ENCODE peak calls at places on chromosome 17, in nine cellular contexts. I is CD8-positive, alpha-beta T cell; M is thyroid gland; E is ovary; Y is OCI-LY7; Z is mesenchymal stem cell; B is spleen; A is naive thymus-derived CD4-positive, alpha-beta T cell; J is CD8-positive, alpha-beta memory T cell. V is an unnamed sample.

GRCh38 chr17:50209133-50209471 is 7.7 kb upstream of the COL1A1 start:
- DNase-seq in I (no peak), M (no peak), E (no peak), Y (no peak), Z (no peak), B (no peak), A (no peak), J (no peak), V (no peak)

GRCh38 chr17:9408381-9408780 is 167.2 kb downstream of the STX8 start:
- DNase-seq in I (no peak), M (no peak), E (no peak), Y (no peak), Z (peak; percentile 26), B (no peak), A (no peak), J (no peak), V (no peak)

GRCh38 chr17:15662726-15663125 is 21.4 kb downstream of the TRIM16 start:
- DNase-seq in I (no peak), M (no peak), E (no peak), Y (no peak), Z (no peak), B (no peak), A (no peak), J (no peak), V (no peak)

GRCh38 chr17:82880620-82881019 is 40.8 kb upstream of the ZNF750 start:
- DNase-seq in I (no peak), M (no peak), E (no peak), Y (no peak), Z (no peak), B (peak; percentile 59), A (no peak), J (no peak), V (no peak)

GRCh38 chr17:53919356-53919755 is 96.6 kb downstream of the KIF2B start:
- DNase-seq in I (no peak), M (no peak), E (no peak), Y (no peak), Z (no peak), B (no peak), A (no peak), J (no peak), V (no peak)

GRCh38 chr17:57420674-57421392 is 164.5 kb downstream of the MSI2 start:
- DNase-seq in I (no peak), M (no peak), E (no peak), Y (no peak), Z (no peak), B (no peak), A (no peak), J (no peak), V (no peak)

GRCh38 chr17:57875109-57876022 is 25.5 kb upstream of the MRPS23 start:
- DNase-seq in I (no peak), M (peak; percentile 80), E (peak; percentile 87), Y (no peak), Z (peak; percentile 99), B (no peak), A (no peak), J (no peak), V (no peak)

GRCh38 chr17:17921192-17922082 is 50.8 kb downstream of the TOM1L2 start:
- DNase-seq in I (no peak), M (no peak), E (no peak), Y (no peak), Z (peak; percentile 81), B (no peak), A (no peak), J (no peak), V (no peak)

GRCh38 chr17:3761061-3761917 is 37.6 kb downstream of the HASPIN start:
- DNase-seq in I (no peak), M (no peak), E (no peak), Y (no peak), Z (no peak), B (no peak), A (no peak), J (no peak), V (no peak)

GRCh38 chr17:3765981-3766380 is 35.0 kb downstream of the ITGAE start:
- DNase-seq in I (no peak), M (no peak), E (no peak), Y (no peak), Z (no peak), B (peak; percentile 65), A (no peak), J (no peak), V (no peak)

GRCh38 chr17:3761918-3762380 is 38.2 kb downstream of the HASPIN start:
- DNase-seq in I (no peak), M (no peak), E (no peak), Y (no peak), Z (no peak), B (no peak), A (no peak), J (no peak), V (no peak)

GRCh38 chr17:3762922-3763776 is 37.8 kb downstream of the ITGAE start:
- DNase-seq in I (no peak), M (no peak), E (no peak), Y (no peak), Z (no peak), B (no peak), A (no peak), J (no peak), V (peak; percentile 35)

DNA sequence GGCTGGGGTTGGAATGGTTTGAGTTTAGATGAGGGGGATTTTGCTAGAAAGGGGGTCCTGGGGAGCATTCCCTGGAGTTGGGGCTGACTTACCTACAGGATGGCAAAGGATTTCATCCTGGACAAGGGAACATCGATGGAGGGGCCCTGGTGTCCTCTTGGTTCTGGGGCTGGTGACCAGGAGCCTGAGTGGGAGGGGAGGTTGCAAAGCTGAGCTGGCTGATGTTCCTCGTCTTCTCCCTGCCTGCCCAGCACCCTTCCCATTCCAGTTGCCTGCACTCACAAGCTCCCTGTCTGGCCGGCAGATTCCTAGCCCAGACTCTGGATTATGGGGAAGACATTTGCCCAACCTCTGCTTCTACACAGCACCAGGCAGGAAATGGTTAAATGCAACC is 37.2 kb downstream of the ITGAE start:
- DNase-seq in I (no peak), M (no peak), E (no peak), Y (no peak), Z (no peak), B (peak; percentile 50), A (no peak), J (no peak), V (no peak)
- H3K4me3 ChIP-seq in I (peak overlapping the region; percentile 16), M (no peak overlapping the region), E (no peak overlapping the region), Y (no peak overlapping the region), Z (no peak overlapping the region), B (peak overlapping the region; percentile 16), A (peak overlapping the region; percentile 24), J (peak overlapping the region; percentile 44), V (no peak overlapping the region)

GRCh38 chr17:38616361-38616760 is 10.6 kb upstream of the SRCIN1 start:
- DNase-seq in I (no peak), M (peak; percentile 73), E (no peak), Y (no peak), Z (no peak), B (no peak), A (no peak), J (no peak), V (no peak)

GRCh38 chr17:38619451-38619795 is 13.7 kb upstream of the SRCIN1 start:
- DNase-seq in I (no peak), M (no peak), E (no peak), Y (no peak), Z (no peak), B (peak; percentile 1), A (no peak), J (no peak), V (no peak)

GRCh38 chr17:38619937-38620550 is 14.3 kb upstream of the SRCIN1 start:
- DNase-seq in I (no peak), M (no peak), E (no peak), Y (no peak), Z (no peak), B (peak; percentile 14), A (no peak), J (no peak), V (no peak)

GRCh38 chr17:38617074-38617860 is 11.5 kb upstream of the SRCIN1 start:
- DNase-seq in I (no peak), M (no peak), E (no peak), Y (no peak), Z (no peak), B (peak; percentile 43), A (no peak), J (no peak), V (peak; percentile 8)

DNA sequence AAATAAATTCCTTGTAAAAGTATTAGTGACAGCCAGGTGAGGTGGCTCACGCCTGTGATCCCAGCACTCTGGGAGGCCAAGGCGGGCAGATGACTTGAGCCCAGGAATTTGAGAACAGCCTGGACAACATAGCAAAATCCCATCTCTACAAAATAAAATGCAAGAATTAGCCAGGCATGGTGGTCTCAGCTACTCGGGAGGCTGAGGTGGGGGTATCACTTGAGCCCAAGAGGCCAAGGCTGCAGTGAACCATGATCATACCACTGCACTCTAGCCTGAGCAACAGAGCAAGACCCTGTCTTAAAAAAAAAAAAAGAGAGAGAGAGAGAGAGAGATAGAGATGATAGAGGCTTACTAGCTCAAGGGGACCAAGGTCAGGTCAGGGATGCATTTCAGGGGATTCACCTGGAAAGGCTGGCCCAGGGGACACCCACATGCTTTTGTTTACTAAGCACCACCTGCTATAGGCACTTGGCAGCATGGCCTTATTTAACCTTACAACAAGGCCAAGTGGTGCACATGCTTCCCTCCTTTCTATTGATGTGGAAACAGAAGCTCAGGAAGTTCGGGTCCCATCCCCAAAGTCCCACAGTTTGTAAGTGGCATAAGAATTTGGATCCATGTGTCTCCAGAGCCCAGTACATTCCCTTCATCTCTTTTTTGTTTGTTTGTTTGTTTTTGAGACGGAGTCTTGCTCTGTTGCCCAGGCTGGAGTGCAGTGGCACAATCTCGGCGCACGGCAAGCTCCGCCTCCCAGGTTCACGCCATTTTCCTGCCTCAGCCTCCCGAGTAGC is 12.4 kb upstream of the SRCIN1 start:
- DNase-seq in I (no peak), M (no peak), E (no peak), Y (no peak), Z (no peak), B (peak; percentile 9), A (no peak), J (no peak), V (no peak)
- H3K36me3 ChIP-seq in I (no peaks in the 10 kb centered on the region), M (no peaks in the 10 kb centered on the region), E (no peaks in the 10 kb centered on the region), Y (no peaks in the 10 kb centered on the region), Z (no peaks in the 10 kb centered on the region), B (no peaks in the 10 kb centered on the region), A (no peaks in the 10 kb centered on the region), J (no peaks in the 10 kb centered on the region), V (no peaks in the 10 kb centered on the region)

DNA sequence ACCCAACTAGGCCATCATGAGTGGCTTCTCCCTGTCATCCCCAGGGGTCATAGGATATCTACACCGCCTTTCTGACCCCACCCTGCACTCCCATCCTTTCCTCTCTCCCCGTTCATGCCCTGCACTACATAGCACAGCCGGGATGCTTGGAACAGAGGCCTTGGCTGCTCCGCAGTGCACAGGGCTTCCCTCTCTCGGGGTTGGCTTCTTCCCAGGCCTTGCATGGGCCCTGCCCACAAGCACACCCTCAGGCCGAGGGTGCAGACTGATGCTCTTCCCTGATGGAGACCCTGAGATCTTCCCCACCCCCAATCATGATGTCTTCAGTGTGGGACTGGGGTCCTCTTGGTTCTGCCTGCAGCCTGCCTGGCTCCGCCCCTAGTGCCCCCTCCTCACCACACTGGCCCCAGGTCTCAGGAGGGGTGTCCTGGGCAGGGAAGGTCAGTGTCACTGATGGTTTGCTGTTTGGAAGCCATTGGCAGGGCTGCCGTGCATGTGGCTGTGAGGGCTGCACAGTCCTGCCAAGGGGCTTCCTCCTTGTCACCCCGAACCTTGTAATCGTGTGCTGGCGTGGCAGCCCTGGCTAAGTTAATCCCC is 14.3 kb upstream of the NAGLU start:
- DNase-seq in I (no peak), M (no peak), E (peak; percentile 58), Y (no peak), Z (no peak), B (peak; percentile 67), A (no peak), J (no peak), V (no peak)
- H3K27ac ChIP-seq in I (no peak overlapping the region), M (peak overlapping the region; percentile 99), E (peak overlapping the region; percentile 87), Y (no peak overlapping the region), Z (peak overlapping the region; percentile 100), B (peak overlapping the region; percentile 86), A (no peak overlapping the region), J (no peak overlapping the region), V (no peak overlapping the region)

GRCh38 chr17:7833011-7833794 is 814 bp upstream of the KDM6B start:
- DNase-seq in I (no peak), M (no peak), E (peak; percentile 57), Y (no peak), Z (no peak), B (peak; percentile 85), A (no peak), J (no peak), V (no peak)

GRCh38 chr17:7832431-7832830 is 1.6 kb upstream of the KDM6B start:
- DNase-seq in I (no peak), M (no peak), E (peak; percentile 41), Y (no peak), Z (no peak), B (peak; percentile 79), A (no peak), J (no peak), V (no peak)

GRCh38 chr17:7834891-7835817 is 1.1 kb downstream of the KDM6B start:
- DNase-seq in I (peak; percentile 81), M (peak; percentile 99), E (peak; percentile 98), Y (peak; percentile 95), Z (peak; percentile 99), B (peak; percentile 95), A (peak; percentile 97), J (peak; percentile 95), V (peak; percentile 98)

GRCh38 chr17:7834554-7834890 is 505 bp downstream of the KDM6B start:
- DNase-seq in I (no peak), M (peak; percentile 67), E (peak; percentile 81), Y (no peak), Z (peak; percentile 81), B (peak; percentile 94), A (peak; percentile 75), J (no peak), V (peak; percentile 87)

DNA sequence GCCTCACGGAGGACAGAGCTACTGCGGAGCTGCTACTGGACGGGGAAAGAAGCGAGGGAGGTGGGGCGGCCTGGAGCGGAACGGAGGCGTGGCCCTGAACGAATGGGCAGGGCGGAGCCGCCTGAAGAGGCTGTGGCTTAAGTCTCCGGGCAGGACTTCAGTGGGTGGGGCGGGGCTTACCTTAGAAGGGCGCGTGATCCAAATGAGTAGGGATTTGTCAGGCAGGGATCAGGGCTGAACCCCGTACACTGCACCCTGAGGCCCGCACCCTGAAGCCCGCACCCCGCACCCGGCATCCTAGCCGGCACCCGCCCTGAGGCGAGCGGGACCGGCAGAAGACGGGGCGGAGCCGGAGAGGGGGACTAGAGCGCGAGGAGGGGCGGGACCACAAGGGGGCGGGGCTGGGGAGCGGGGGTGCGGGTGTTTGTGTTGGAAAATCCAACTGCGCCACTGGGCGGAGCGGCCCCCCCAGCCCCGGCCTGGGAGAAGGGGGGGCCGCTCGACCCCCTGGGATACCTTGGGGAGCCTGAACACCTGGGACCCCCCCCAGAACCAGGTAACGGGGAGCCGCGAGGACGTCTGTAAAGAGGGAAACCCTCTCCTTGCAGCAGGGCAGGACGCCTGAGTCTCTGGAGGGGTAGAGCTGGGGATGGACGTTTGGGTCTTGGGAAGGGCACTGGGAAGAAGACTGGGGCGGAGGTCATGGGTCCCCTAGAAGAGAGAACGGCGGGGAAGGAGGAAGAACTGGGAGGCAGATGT is at the start of gene KDM6B:
- DNase-seq in I (peak; percentile 76), M (peak; percentile 97), E (peak; percentile 93), Y (peak; percentile 90), Z (peak; percentile 95), B (peak; percentile 97), A (peak; percentile 90), J (peak; percentile 90), V (peak; percentile 94)
- H3K4me3 ChIP-seq in I (peak within 1 kb of the TSS; percentile 90), M (peak within 1 kb of the TSS; percentile 84), E (peak within 1 kb of the TSS; percentile 95), Y (peak within 1 kb of the TSS; percentile 78), Z (peak within 1 kb of the TSS; percentile 73), B (peak within 1 kb of the TSS; percentile 80), A (peak within 1 kb of the TSS; percentile 96), J (peak within 1 kb of the TSS; percentile 86), V (peak within 1 kb of the TSS; percentile 76)